ENCODE peak calls at places on chromosomes 16 and 17, in four cellular contexts. One of them, this sample, is unnamed.

GRCh38 chr16:28218109-28218508 is 6.3 kb upstream of the XPO6 start:
- DNase-seq in OCI-LY7: peak
- DNase-seq in PC-3: peak
- DNase-seq in transverse colon: peak
- DNase-seq in this sample: no peak

GRCh38 chr16:89290472-89290871 is 73.0 kb downstream of the ZNF778 start:
- DNase-seq in OCI-LY7: no peak
- DNase-seq in PC-3: no peak
- DNase-seq in transverse colon: no peak
- DNase-seq in this sample: no peak

GRCh38 chr17:3710951-3711383 is 12.7 kb upstream of the HASPIN start:
- DNase-seq in OCI-LY7: peak
- DNase-seq in PC-3: peak
- DNase-seq in transverse colon: peak
- DNase-seq in this sample: no peak

GRCh38 chr17:59377410-59377809 is 46.0 kb downstream of the YPEL2 start:
- DNase-seq in OCI-LY7: no peak
- DNase-seq in PC-3: no peak
- DNase-seq in transverse colon: no peak
- DNase-seq in this sample: no peak

GRCh38 chr16:79805621-79806020 is 205.1 kb upstream of the MAF start:
- DNase-seq in OCI-LY7: no peak
- DNase-seq in PC-3: no peak
- DNase-seq in transverse colon: no peak
- DNase-seq in this sample: no peak

GRCh38 chr17:17921192-17922082 is 50.8 kb downstream of the TOM1L2 start:
- DNase-seq in OCI-LY7: no peak
- DNase-seq in PC-3: peak
- DNase-seq in transverse colon: no peak
- DNase-seq in this sample: peak

GRCh38 chr16:67372664-67373063 is 20.6 kb downstream of the TPPP3 start:
- DNase-seq in OCI-LY7: peak
- DNase-seq in PC-3: peak
- DNase-seq in transverse colon: no peak
- DNase-seq in this sample: peak

GRCh38 chr16:4895366-4895765 is 41.6 kb downstream of the PPL start:
- DNase-seq in OCI-LY7: no peak
- DNase-seq in PC-3: no peak
- DNase-seq in transverse colon: no peak
- DNase-seq in this sample: no peak

DNA sequence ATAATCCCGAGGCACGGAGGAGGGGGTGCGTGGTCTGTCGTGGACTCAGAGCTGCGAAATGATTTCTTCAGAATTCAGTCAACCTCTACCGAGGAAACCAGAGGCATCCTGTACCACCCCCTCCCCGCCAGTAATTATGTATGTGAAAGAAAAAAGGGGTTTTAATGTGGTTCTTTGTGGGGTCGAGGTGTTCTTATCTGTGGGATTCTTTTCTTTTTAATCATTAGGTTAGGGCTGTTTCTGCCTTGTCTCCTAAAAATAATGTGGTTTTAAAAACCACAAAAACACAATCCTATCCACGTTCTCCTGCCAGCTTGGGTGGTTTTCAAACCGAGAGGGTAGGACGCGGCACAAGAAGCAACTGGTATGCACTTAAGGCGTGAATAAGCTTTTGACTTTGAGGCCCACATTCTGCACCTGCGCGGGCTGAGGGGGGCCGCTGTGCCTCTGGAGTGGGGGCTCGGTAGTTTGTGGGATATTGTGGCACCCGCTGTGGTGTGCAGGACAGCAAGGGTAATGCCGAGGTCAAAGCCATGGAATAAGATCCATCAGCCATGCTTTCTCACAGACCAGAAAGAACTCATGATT is 1.0 kb downstream of the SLC47A1 start:
- DNase-seq in OCI-LY7: no peak
- DNase-seq in PC-3: no peak
- DNase-seq in transverse colon: no peak
- DNase-seq in this sample: no peak
- H3K27ac ChIP-seq in OCI-LY7: no peak
- H3K27ac ChIP-seq in PC-3: no peak
- H3K27ac ChIP-seq in transverse colon: no peak
- H3K27ac ChIP-seq in this sample: no peak

GRCh38 chr17:81118308-81119221 is 46.7 kb upstream of the PVALEF start:
- DNase-seq in OCI-LY7: no peak
- DNase-seq in PC-3: no peak
- DNase-seq in transverse colon: no peak
- DNase-seq in this sample: no peak

GRCh38 chr17:81119223-81120148 is 45.8 kb upstream of the PVALEF start:
- DNase-seq in OCI-LY7: peak
- DNase-seq in PC-3: peak
- DNase-seq in transverse colon: peak
- DNase-seq in this sample: peak

GRCh38 chr17:81115749-81116464 is 49.4 kb upstream of the PVALEF start:
- DNase-seq in OCI-LY7: no peak
- DNase-seq in PC-3: no peak
- DNase-seq in transverse colon: no peak
- DNase-seq in this sample: no peak

GRCh38 chr17:81116704-81117103 is 48.6 kb upstream of the PVALEF start:
- DNase-seq in OCI-LY7: no peak
- DNase-seq in PC-3: no peak
- DNase-seq in transverse colon: no peak
- DNase-seq in this sample: no peak

GRCh38 chr17:81117672-81118198 is 47.6 kb upstream of the PVALEF start:
- DNase-seq in OCI-LY7: no peak
- DNase-seq in PC-3: no peak
- DNase-seq in transverse colon: no peak
- DNase-seq in this sample: no peak
- H3K4me3 ChIP-seq in OCI-LY7: no peak
- H3K4me3 ChIP-seq in PC-3: no peak
- H3K4me3 ChIP-seq in transverse colon: no peak
- H3K4me3 ChIP-seq in this sample: no peak

DNA sequence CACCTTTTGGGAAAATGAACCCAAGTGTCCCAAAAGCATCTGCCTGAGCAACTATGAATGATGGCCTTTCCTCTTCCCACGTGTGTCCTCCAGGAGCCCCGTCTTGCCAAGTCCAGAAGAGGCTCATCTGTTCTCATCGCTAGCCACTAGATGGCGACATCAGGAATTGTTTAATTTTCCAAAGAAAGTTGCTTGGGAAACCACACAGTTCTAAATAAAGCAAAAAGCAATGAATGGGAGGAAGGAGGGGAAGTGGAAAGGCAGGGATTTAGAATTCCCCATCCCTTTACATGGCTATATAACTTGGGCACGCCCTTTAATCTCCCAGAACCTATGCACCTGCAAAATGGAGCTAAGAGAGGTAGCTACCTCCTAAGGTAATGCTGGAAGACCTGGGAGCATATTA is 9.0 kb upstream of the CDH5 start:
- DNase-seq in OCI-LY7: peak
- DNase-seq in PC-3: peak
- DNase-seq in transverse colon: peak
- DNase-seq in this sample: no peak
- TF ChIP-seq CTCF in OCI-LY7: peak
- TF ChIP-seq CTCF in PC-3: peak
- TF ChIP-seq CTCF in transverse colon: peak
- TF ChIP-seq CTCF in this sample: peak

GRCh38 chr17:29789186-29790170 is 140.6 kb downstream of the SSH2 start:
- DNase-seq in OCI-LY7: no peak
- DNase-seq in PC-3: peak
- DNase-seq in transverse colon: no peak
- DNase-seq in this sample: no peak
- H3K27ac ChIP-seq in OCI-LY7: no peak
- H3K27ac ChIP-seq in PC-3: no peak
- H3K27ac ChIP-seq in transverse colon: no peak
- H3K27ac ChIP-seq in this sample: no peak

This sample was measured in heart right ventricle.